ENCODE peak calls at places on chromosomes 3 and 15, in eight cellular contexts. G is stomach, Q is thoracic aorta, H is pancreas, F is transverse colon, K is upper lobe of right lung, S is dorsolateral prefrontal cortex, C is heart left ventricle. E is an unnamed sample.
A peak's percentile ranks its signal among the peaks of the same experiment; 100 is the strongest.

GRCh38 chr3:151974067-151974466 is 100.6 kb downstream of the SUCNR1 start:
- DNase-seq in G (no peak), Q (no peak), H (no peak), F (no peak), K (no peak), S (no peak), C (no peak), E (no peak)

GRCh38 chr15:25437751-25438600 is 848 bp downstream of the UBE3A start:
- DNase-seq in G (peak; percentile 45), Q (peak; percentile 4), H (peak; percentile 58), F (peak; percentile 58), K (peak; percentile 86), S (peak; percentile 48), C (peak; percentile 70), E (peak; percentile 70)

GRCh38 chr3:149352556-149352955 is 19.1 kb upstream of the TM4SF18 start:
- DNase-seq in G (peak; percentile 57), Q (no peak), H (peak; percentile 68), F (peak; percentile 46), K (peak; percentile 84), S (peak; percentile 37), C (peak; percentile 45), E (no peak)

GRCh38 chr15:89075846-89076245 is 12.4 kb upstream of the ABHD2 start:
- DNase-seq in G (no peak), Q (no peak), H (no peak), F (no peak), K (no peak), S (no peak), C (no peak), E (no peak)

GRCh38 chr3:57572096-57572495 is 16.0 kb downstream of the PDE12 start:
- DNase-seq in G (no peak), Q (no peak), H (no peak), F (no peak), K (no peak), S (no peak), C (no peak), E (no peak)

GRCh38 chr3:46946416-46946815 is 30.1 kb downstream of the CCDC12 start:
- DNase-seq in G (peak; percentile 68), Q (no peak), H (peak; percentile 61), F (no peak), K (no peak), S (no peak), C (no peak), E (no peak)

GRCh38 chr3:10304905-10305304 is 12.2 kb upstream of the GHRL start:
- DNase-seq in G (no peak), Q (no peak), H (no peak), F (no peak), K (no peak), S (no peak), C (no peak), E (no peak)

GRCh38 chr3:122560680-122561079 is 3.4 kb downstream of the PARP9 start:
- DNase-seq in G (peak; percentile 55), Q (no peak), H (peak; percentile 72), F (peak; percentile 56), K (no peak), S (no peak), C (peak; percentile 35), E (peak; percentile 63)

GRCh38 chr3:126621627-126622345 is 33.1 kb downstream of the TXNRD3 start:
- DNase-seq in G (no peak), Q (no peak), H (no peak), F (no peak), K (no peak), S (no peak), C (no peak), E (no peak)

GRCh38 chr15:64045774-64046346 is 425 bp downstream of the DAPK2 start:
- DNase-seq in G (peak; percentile 27), Q (no peak), H (peak; percentile 35), F (peak; percentile 29), K (peak; percentile 74), S (no peak), C (peak; percentile 45), E (no peak)

GRCh38 chr3:177724020-177724638 is 526.8 kb upstream of the TBL1XR1 start:
- DNase-seq in G (peak; percentile 44), Q (no peak), H (no peak), F (peak; percentile 38), K (peak; percentile 66), S (peak; percentile 45), C (peak; percentile 67), E (no peak)

GRCh38 chr15:101126618-101127502 is 125.0 kb downstream of the CHSY1 start:
- DNase-seq in G (no peak), Q (no peak), H (no peak), F (no peak), K (no peak), S (no peak), C (no peak), E (no peak)

GRCh38 chr3:12005951-12006625 is 1.9 kb downstream of the SYN2 start:
- DNase-seq in G (no peak), Q (no peak), H (no peak), F (no peak), K (no peak), S (no peak), C (no peak), E (no peak)

GRCh38 chr3:148289159-148289558 is 408.5 kb upstream of the AGTR1 start:
- DNase-seq in G (no peak), Q (no peak), H (no peak), F (no peak), K (no peak), S (no peak), C (no peak), E (no peak)

GRCh38 chr3:171407746-171408145 is 52.5 kb downstream of the TNIK start:
- DNase-seq in G (no peak), Q (no peak), H (no peak), F (no peak), K (no peak), S (no peak), C (no peak), E (no peak)

GRCh38 chr15:95095250-95095649 is 863.9 kb downstream of the MCTP2 start:
- DNase-seq in G (no peak), Q (no peak), H (no peak), F (no peak), K (no peak), S (no peak), C (no peak), E (no peak)

GRCh38 chr3:33004205-33004604 is 52.8 kb downstream of the CCR4 start:
- DNase-seq in G (no peak), Q (no peak), H (no peak), F (no peak), K (no peak), S (no peak), C (no peak), E (no peak)

GRCh38 chr3:181919375-181919774 is 207.7 kb downstream of the SOX2 start:
- DNase-seq in G (no peak), Q (no peak), H (no peak), F (no peak), K (no peak), S (no peak), C (no peak), E (no peak)

GRCh38 chr3:28244471-28244870 is 3.1 kb downstream of the CMC1 start:
- DNase-seq in G (no peak), Q (no peak), H (no peak), F (no peak), K (peak; percentile 72), S (no peak), C (no peak), E (no peak)

GRCh38 chr3:159987291-159987711 is 1.3 kb upstream of the IL12A start:
- DNase-seq in G (no peak), Q (no peak), H (no peak), F (no peak), K (no peak), S (no peak), C (no peak), E (no peak)

GRCh38 chr15:43329222-43329959 is 982 bp downstream of the LCMT2 start:
- DNase-seq in G (peak; percentile 27), Q (no peak), H (peak; percentile 13), F (peak; percentile 29), K (no peak), S (peak; percentile 56), C (no peak), E (no peak)

GRCh38 chr15:101675796-101676582 is 23.8 kb upstream of the TM2D3 start:
- DNase-seq in G (no peak), Q (no peak), H (no peak), F (no peak), K (no peak), S (no peak), C (no peak), E (no peak)

GRCh38 chr3:143973352-143974021 is 1.9 kb downstream of the DIPK2A start:
- DNase-seq in G (no peak), Q (no peak), H (no peak), F (peak; percentile 10), K (no peak), S (no peak), C (peak; percentile 26), E (no peak)

GRCh38 chr15:58344164-58345070 is 87.4 kb upstream of the LIPC start:
- DNase-seq in G (no peak), Q (no peak), H (no peak), F (no peak), K (no peak), S (no peak), C (no peak), E (no peak)

GRCh38 chr3:131772278-131772893 is 262.4 kb downstream of the CPNE4 start:
- DNase-seq in G (no peak), Q (no peak), H (no peak), F (no peak), K (no peak), S (no peak), C (no peak), E (no peak)

GRCh38 chr15:79035111-79035601 is 55.4 kb downstream of the RASGRF1 start:
- DNase-seq in G (no peak), Q (no peak), H (no peak), F (no peak), K (no peak), S (no peak), C (no peak), E (no peak)
- H3K27ac ChIP-seq in G (no peak overlapping the region), Q (no peak overlapping the region), H (no peak overlapping the region), F (no peak overlapping the region), K (no peak overlapping the region), S (no peak overlapping the region), C (no peak overlapping the region), E (no peak overlapping the region)

GRCh38 chr3:190585771-190586630 is 72.1 kb downstream of the IL1RAP start:
- DNase-seq in G (no peak), Q (peak; percentile 11), H (no peak), F (no peak), K (no peak), S (no peak), C (no peak), E (no peak)
- H3K4me3 ChIP-seq in G (no peak overlapping the region), Q (no peak overlapping the region), H (no peak overlapping the region), F (no peak overlapping the region), K (no peak overlapping the region), S (no peak overlapping the region), C (no peak overlapping the region), E (no peak overlapping the region)

GRCh38 chr3:114179575-114179974 is 723 bp upstream of the DRD3 start:
- DNase-seq in G (no peak), Q (no peak), H (no peak), F (no peak), K (no peak), S (no peak), C (no peak), E (no peak)
- TF ChIP-seq CTCF in G (no peak), Q (no peak), H (no peak), F (no peak), K (peak; percentile 28), S (peak; percentile 39), C (no peak), E (peak; percentile 23)

DNA sequence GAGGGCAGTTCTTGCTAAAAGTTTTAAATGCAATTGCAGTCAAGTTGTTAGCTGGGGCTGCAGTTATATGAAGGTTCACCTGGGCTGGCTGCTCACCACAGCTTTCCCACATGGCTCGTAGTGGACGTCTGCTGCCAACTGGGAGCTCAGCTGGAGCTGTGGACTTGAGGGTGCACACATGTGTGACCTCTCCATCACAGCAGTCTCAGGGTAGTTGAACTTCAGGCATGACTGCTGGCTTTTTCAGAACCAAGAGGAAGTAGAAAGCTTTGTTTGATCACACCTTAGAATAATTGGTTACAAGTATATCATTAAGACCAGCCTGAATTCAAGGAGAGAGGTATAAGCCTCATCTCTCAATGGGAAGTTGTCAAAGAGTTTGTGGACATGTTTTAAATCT is 74.1 kb downstream of the CHL1 start:
- DNase-seq in G (no peak), Q (no peak), H (no peak), F (no peak), K (no peak), S (no peak), C (no peak), E (no peak)
- H3K27ac ChIP-seq in G (no peak overlapping the region), Q (no peak overlapping the region), H (no peak overlapping the region), F (no peak overlapping the region), K (no peak overlapping the region), S (no peak overlapping the region), C (no peak overlapping the region), E (no peak overlapping the region)

E was measured in CD8-positive, alpha-beta T cell.